ENCODE peak calls at places on chromosome 1, in ten cellular contexts. W is A549, E is neural progenitor cell, C is thyroid gland, H is tibial artery, F is K562, M is fibroblast of mammary gland, Q is cardiac fibroblast, J is uterus, I is astrocyte of the cerebellum. U is an unnamed sample.
A peak's percentile ranks its signal among the peaks of the same experiment; 100 is the strongest.

GRCh38 chr1:150464422-150464826 is 22.8 kb upstream of the TARS2 start:
- DNase-seq in W (peak; percentile 72), E (peak; percentile 65), C (peak; percentile 63), H (no peak), F (peak; percentile 67), M (peak; percentile 67), Q (peak; percentile 77), J (peak; percentile 60), I (peak; percentile 51), U (peak; percentile 76)

GRCh38 chr1:29585656-29586055 is 349.3 kb downstream of the PTPRU start:
- DNase-seq in W (no peak), E (no peak), C (no peak), H (no peak), F (no peak), M (no peak), Q (no peak), J (no peak), I (no peak), U (no peak)

GRCh38 chr1:118859999-118860398 is 128.1 kb downstream of the TBX15 start:
- DNase-seq in W (no peak), E (no peak), C (peak; percentile 42), H (no peak), F (no peak), M (no peak), Q (no peak), J (no peak), I (no peak), U (no peak)

GRCh38 chr1:7540816-7541215 is 230.3 kb upstream of the VAMP3 start:
- DNase-seq in W (no peak), E (no peak), C (no peak), H (no peak), F (no peak), M (no peak), Q (no peak), J (no peak), I (no peak), U (no peak)

GRCh38 chr1:8873506-8874229 is 4.8 kb downstream of the ENO1 start:
- DNase-seq in W (peak; percentile 93), E (peak; percentile 66), C (peak; percentile 96), H (peak; percentile 95), F (peak; percentile 87), M (peak; percentile 99), Q (peak; percentile 98), J (peak; percentile 83), I (peak; percentile 95), U (peak; percentile 98)

GRCh38 chr1:98364544-98364943 is 297.0 kb upstream of the SNX7 start:
- DNase-seq in W (no peak), E (no peak), C (no peak), H (no peak), F (no peak), M (no peak), Q (no peak), J (no peak), I (no peak), U (no peak)

GRCh38 chr1:64505232-64505943 is 35.5 kb downstream of the CACHD1 start:
- DNase-seq in W (peak; percentile 14), E (peak; percentile 89), C (peak; percentile 54), H (no peak), F (peak; percentile 73), M (no peak), Q (no peak), J (peak; percentile 55), I (no peak), U (no peak)

GRCh38 chr1:82226198-82226505 is 425.4 kb downstream of the ADGRL2 start:
- DNase-seq in W (no peak), E (no peak), C (no peak), H (no peak), F (no peak), M (peak; percentile 65), Q (peak; percentile 82), J (no peak), I (no peak), U (peak; percentile 10)

DNA sequence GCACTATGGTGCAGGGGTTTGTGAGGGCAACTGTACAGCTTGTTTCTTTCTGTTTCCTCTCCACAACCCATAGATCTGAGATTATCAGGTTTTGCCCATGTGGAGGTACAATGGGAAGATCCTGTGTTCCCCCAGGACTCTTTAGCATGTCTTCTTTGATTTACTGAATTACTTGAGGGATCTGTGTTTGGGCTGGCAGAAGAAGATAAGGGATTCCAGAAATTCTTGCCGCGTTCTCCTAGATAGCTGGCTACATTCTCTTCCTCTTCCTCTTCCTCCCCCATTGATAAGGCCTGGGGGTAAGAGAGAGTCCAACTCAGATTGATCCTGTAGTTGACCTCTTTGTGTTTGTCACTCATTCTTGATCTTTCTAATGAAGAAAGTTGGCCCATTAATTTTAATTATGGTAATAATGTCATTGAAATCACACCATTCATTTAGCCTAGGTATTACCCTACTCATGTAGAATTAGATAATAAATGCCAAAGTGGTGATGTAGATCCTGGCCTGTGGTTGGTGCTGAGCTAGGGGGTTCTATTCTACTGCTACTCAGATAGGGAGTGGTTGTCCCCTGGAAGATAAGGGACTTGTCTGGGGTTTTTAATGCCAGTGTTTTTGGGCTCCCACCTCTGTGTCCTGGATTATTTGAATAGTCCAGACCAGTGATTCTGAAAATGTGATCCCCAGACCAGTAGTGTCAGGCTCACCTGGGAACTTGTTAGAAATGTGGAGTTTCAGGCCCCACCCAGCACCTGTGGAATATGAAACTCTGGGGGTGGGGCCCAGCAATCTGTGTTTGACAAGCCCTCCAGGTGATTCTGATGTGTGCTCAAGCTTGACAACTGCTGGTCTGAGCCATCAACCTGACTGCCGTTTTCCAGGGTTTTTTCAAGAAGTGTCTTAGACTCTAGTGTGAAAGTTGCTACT is 122.2 kb downstream of the NOS1AP start:
- DNase-seq in W (no peak), E (no peak), C (peak; percentile 46), H (no peak), F (no peak), M (no peak), Q (no peak), J (no peak), I (no peak), U (no peak)
- H3K4me3 ChIP-seq in W (no peak overlapping the region), E (no peak overlapping the region), C (no peak overlapping the region), H (no peak overlapping the region), F (no peak overlapping the region), M (no peak overlapping the region), Q (no peak overlapping the region), J (no peak overlapping the region), I (no peak overlapping the region), U (no peak overlapping the region)

GRCh38 chr1:13760340-13760739 is 60.4 kb downstream of the PRDM2 start:
- DNase-seq in W (no peak), E (no peak), C (no peak), H (no peak), F (no peak), M (no peak), Q (no peak), J (no peak), I (no peak), U (no peak)

GRCh38 chr1:13756557-13757315 is 56.7 kb downstream of the PRDM2 start:
- DNase-seq in W (no peak), E (no peak), C (no peak), H (no peak), F (no peak), M (no peak), Q (no peak), J (no peak), I (no peak), U (no peak)

GRCh38 chr1:13757693-13758092 is 57.7 kb downstream of the PRDM2 start:
- DNase-seq in W (no peak), E (no peak), C (no peak), H (no peak), F (no peak), M (no peak), Q (no peak), J (no peak), I (no peak), U (peak; percentile 26)

GRCh38 chr1:13760921-13761320 is 60.9 kb downstream of the PRDM2 start:
- DNase-seq in W (no peak), E (peak; percentile 53), C (peak; percentile 41), H (no peak), F (no peak), M (no peak), Q (no peak), J (no peak), I (no peak), U (no peak)

GRCh38 chr1:13759072-13759471 is 59.1 kb downstream of the PRDM2 start:
- DNase-seq in W (no peak), E (no peak), C (peak; percentile 28), H (no peak), F (no peak), M (no peak), Q (no peak), J (no peak), I (no peak), U (no peak)
- TF ChIP-seq CTCF in W (no peak), E (no peak), C (no peak), H (no peak), F (no peak), M (no peak), Q (no peak), J (no peak), I (no peak), U (peak; percentile 28)

DNA sequence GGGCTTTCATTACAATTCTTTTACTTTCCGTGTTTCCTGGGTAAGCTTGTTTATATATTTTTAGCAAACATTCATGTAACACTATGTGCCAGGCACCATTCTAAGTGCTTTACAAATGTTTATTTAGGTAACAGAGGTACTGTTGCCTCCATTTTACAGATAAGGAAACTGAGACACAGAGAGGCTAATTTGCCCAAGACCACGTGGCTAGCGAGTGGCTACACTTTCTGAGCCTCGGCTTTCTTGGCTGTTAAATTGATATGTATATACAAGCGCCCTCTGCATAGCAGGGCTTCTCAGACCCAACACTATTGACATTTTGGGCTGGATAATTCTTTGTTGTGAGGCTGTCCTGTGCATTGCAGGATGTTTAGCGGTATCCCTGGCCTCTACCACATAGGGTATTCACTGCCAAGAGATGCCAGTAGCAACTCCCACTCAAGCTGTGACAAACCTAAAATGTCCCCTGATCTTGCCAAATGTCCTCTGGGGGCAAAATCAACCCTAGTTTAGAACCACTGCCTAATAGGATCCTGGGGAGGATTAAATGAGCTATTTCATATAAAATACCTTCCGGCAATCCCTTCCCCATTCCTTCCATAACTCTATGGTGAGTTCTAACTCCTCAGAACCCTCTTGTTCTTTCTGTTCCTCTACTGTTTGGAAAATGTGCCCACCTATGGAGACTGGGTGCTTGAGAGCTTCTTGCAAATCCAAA is 17.2 kb upstream of the ID3 start:
- DNase-seq in W (no peak), E (no peak), C (no peak), H (no peak), F (no peak), M (no peak), Q (no peak), J (no peak), I (no peak), U (peak; percentile 38)
- H3K4me3 ChIP-seq in W (peak overlapping the region; percentile 16), E (no peak overlapping the region), C (no peak overlapping the region), H (peak overlapping the region; percentile 45), F (no peak overlapping the region), M (no peak overlapping the region), Q (peak overlapping the region; percentile 16), J (no peak overlapping the region), I (no peak overlapping the region), U (peak overlapping the region; percentile 29)

DNA sequence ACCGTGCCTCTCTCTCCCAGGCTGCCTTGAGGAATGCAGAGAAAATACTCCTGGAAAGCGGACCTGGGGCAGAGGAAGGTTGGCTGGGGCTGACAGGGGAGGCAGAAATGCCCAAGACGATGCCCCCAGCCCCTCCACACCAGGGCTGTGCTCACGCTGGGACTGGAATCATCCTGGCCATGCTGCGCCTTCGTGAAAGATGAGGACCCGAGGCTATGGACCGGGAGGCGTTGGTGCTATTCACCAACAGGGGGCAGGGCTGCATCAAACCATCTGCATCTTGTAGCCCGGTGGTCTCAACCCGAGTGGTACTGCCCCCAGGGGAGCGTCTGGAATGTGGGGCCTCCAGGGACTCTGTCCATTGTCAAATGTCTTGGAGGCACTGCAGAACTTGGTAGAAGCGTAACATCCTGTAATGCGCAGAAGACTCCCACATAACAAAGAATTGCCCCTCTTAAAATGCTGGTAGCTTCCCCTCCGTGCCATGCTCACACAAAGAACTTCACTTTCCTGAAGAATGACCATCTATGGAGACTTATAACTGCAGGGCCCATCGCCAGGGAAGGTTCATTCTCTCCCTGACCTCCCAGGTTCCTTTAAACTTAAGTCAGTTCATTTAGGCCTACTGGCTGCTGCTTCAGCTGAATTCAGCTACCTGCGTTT is 251.2 kb downstream of the RRAGC start:
- DNase-seq in W (no peak), E (peak; percentile 93), C (peak; percentile 11), H (no peak), F (peak; percentile 75), M (no peak), Q (no peak), J (no peak), I (no peak), U (peak; percentile 19)
- TF ChIP-seq CTCF in W (peak; percentile 14), E (peak; percentile 85), C (no peak), H (peak; percentile 30), F (peak; percentile 86), M (peak; percentile 31), Q (no peak), J (peak; percentile 13), I (peak; percentile 59), U (peak; percentile 62)